ENCODE peak calls at places on chromosome 16, in nine cellular contexts. G is testis; X is esophagus squamous epithelium; K is cardiac fibroblast; H is fibroblast of pulmonary artery; Q is CD8-positive, alpha-beta T cell; C is thoracic aorta; O is bronchial epithelial cell; A is left ventricle myocardium inferior. P is an unnamed sample.

GRCh38 chr16:22219389-22220075 is 13.5 kb downstream of the EEF2K start:
- DNase-seq in C (no peak), O (no peak), Q (no peak), K (no peak), H (no peak), A (no peak), X (no peak), G (no peak), P (no peak)

GRCh38 chr16:83717814-83718213 is 90.0 kb upstream of the HSBP1 start:
- DNase-seq in O (no peak), A (no peak), H (peak; percentile 58), C (no peak), G (no peak), Q (no peak), X (no peak), K (peak; percentile 16), P (no peak)

GRCh38 chr16:79843631-79844043 is 243.1 kb upstream of the MAF start:
- DNase-seq in G (no peak), C (no peak), K (no peak), A (no peak), O (peak; percentile 46), X (no peak), Q (no peak), H (no peak), P (peak; percentile 27)

GRCh38 chr16:67843343-67843765 is 1.2 kb downstream of the THAP11 start:
- DNase-seq in H (no peak), C (no peak), G (no peak), Q (no peak), A (no peak), X (no peak), K (no peak), O (no peak), P (no peak)

GRCh38 chr16:67563708-67564468 is 1.6 kb downstream of the CTCF start:
- DNase-seq in A (no peak), Q (no peak), X (no peak), G (no peak), K (peak; percentile 82), H (peak; percentile 83), O (peak; percentile 83), C (no peak), P (peak; percentile 59)

GRCh38 chr16:48687421-48688038 is 77.5 kb upstream of the N4BP1 start:
- DNase-seq in G (peak; percentile 70), O (peak; percentile 62), Q (no peak), K (peak; percentile 78), X (no peak), A (peak; percentile 32), C (no peak), H (peak; percentile 80), P (peak; percentile 74)

GRCh38 chr16:30112197-30113030 is 923 bp downstream of the GDPD3 start:
- DNase-seq in K (peak; percentile 75), X (no peak), G (peak; percentile 53), C (no peak), H (peak; percentile 68), O (no peak), Q (peak; percentile 47), A (peak; percentile 62), P (peak; percentile 82)

GRCh38 chr16:68417711-68418301 is 30.5 kb downstream of the SMPD3 start:
- DNase-seq in A (no peak), C (no peak), X (no peak), O (peak; percentile 80), G (no peak), Q (peak; percentile 87), K (no peak), H (no peak), P (peak; percentile 87)

GRCh38 chr16:88883117-88883895 is 16.8 kb upstream of the PABPN1L start:
- DNase-seq in G (no peak), X (no peak), A (no peak), H (no peak), C (no peak), K (no peak), Q (no peak), O (no peak), P (no peak)

GRCh38 chr16:88883946-88884345 is 17.5 kb upstream of the PABPN1L start:
- DNase-seq in X (no peak), A (no peak), H (no peak), Q (no peak), K (no peak), G (no peak), O (no peak), C (no peak), P (no peak)

GRCh38 chr16:88881675-88882357 is 15.4 kb upstream of the PABPN1L start:
- DNase-seq in K (no peak), O (no peak), Q (no peak), A (no peak), C (no peak), X (no peak), H (no peak), G (no peak), P (no peak)

GRCh38 chr16:88881090-88881580 is 14.7 kb upstream of the PABPN1L start:
- DNase-seq in K (no peak), G (no peak), Q (no peak), A (no peak), O (no peak), H (no peak), X (no peak), C (no peak), P (no peak)

DNA sequence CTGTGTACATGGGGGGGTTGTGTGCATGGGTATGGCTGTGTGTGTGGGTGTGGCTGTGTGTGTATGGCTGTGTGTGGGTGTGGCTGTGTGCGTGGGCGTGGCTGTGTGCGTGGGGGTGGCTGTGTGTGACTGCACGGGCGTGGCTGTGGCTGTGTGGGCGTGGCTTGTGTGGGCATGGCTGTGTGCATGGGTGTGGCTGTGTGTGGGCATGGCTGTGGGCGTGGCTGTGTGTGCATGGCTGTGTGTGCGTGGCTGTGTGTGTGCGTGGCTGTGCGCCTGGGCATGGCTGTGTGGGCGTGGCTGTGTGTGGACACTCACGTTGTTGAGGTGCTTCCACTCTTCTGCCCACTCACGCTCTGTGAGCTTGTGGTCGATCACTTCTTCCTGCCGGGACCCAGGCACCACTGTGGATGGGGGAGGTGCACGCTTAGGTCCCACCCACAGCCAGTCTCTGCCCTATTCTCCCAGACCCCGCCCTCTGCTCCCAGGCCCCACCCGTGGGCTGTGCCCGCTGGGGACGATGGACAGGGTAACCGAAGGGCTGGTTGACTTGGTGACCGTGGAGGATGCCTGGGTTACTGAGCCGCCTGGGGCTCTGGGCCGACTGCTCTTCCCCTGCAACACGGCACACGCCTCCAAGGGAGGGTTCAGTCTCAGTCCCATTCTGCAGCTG is 16.0 kb upstream of the PABPN1L start:
- DNase-seq in H (no peak), K (no peak), A (no peak), G (no peak), Q (no peak), O (no peak), X (no peak), C (no peak), P (peak; percentile 49)
- H3K4me3 ChIP-seq in H (no peak overlapping the region), K (no peak overlapping the region), A (no peak overlapping the region), G (no peak overlapping the region), Q (no peak overlapping the region), O (no peak overlapping the region), X (no peak overlapping the region), C (no peak overlapping the region), P (no peak overlapping the region)

GRCh38 chr16:50386139-50386538 is 17.4 kb upstream of the BRD7 start:
- DNase-seq in A (no peak), Q (no peak), H (no peak), K (no peak), G (no peak), C (no peak), O (no peak), X (no peak), P (no peak)

GRCh38 chr16:50378417-50378816 is 9.6 kb upstream of the BRD7 start:
- DNase-seq in A (no peak), H (no peak), X (no peak), G (no peak), O (no peak), K (no peak), C (no peak), Q (no peak), P (no peak)

GRCh38 chr16:50384500-50385122 is 15.8 kb upstream of the BRD7 start:
- DNase-seq in O (no peak), K (no peak), G (no peak), X (no peak), Q (no peak), H (no peak), C (no peak), A (no peak), P (no peak)

GRCh38 chr16:50376997-50377396 is 8.2 kb upstream of the BRD7 start:
- DNase-seq in K (peak; percentile 13), X (no peak), G (no peak), O (no peak), H (no peak), A (no peak), Q (no peak), C (no peak), P (no peak)

GRCh38 chr16:50381679-50382440 is 13.1 kb upstream of the BRD7 start:
- DNase-seq in O (no peak), A (no peak), Q (no peak), C (no peak), K (no peak), H (no peak), X (no peak), G (no peak), P (peak; percentile 52)
- TF ChIP-seq CTCF in O (no peak), A (no peak), Q (no peak), C (no peak), K (peak; percentile 15), H (peak; percentile 0), X (no peak), G (no peak), P (peak; percentile 32)

GRCh38 chr16:671353-672131 is 3.6 kb downstream of the RHOT2 start:
- DNase-seq in C (no peak), A (no peak), H (no peak), O (no peak), Q (no peak), G (no peak), X (no peak), K (no peak), P (no peak)

GRCh38 chr16:673399-673991 is 2.0 kb upstream of the RHBDL1 start:
- DNase-seq in C (no peak), H (no peak), O (no peak), K (no peak), A (no peak), Q (no peak), G (no peak), X (no peak), P (no peak)

GRCh38 chr16:670485-671352 is 2.8 kb downstream of the RHOT2 start:
- DNase-seq in O (no peak), C (no peak), K (no peak), X (no peak), A (no peak), Q (no peak), H (no peak), G (no peak), P (no peak)

GRCh38 chr16:672851-673250 is 2.6 kb upstream of the RHBDL1 start:
- DNase-seq in C (no peak), K (no peak), X (no peak), A (no peak), Q (no peak), O (no peak), G (no peak), H (no peak), P (no peak)

DNA sequence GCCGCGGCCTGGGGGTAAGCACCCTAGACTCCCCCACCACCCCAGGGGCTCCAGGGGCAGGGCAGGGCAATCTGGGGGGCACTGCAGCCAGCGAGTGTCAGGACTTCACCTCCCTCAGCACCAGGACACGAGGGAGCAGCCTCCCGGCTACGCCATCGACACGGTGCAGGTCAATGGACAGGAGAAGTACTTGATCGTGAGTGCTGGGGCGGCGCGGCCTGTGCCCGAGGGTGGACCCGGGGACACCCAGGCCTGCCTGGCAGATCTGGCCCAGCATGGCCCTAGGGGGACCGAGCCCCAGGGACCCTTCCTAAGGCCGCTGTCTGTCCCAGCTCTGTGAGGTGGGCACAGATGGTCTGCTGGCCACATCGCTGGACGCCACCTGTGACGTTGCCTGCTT is 3.1 kb upstream of the RHBDL1 start:
- DNase-seq in Q (no peak), C (no peak), K (no peak), O (no peak), X (no peak), G (no peak), A (no peak), H (no peak), P (no peak)
- H3K4me3 ChIP-seq in Q (no peak overlapping the region), C (no peak overlapping the region), K (no peak overlapping the region), O (no peak overlapping the region), X (no peak overlapping the region), G (no peak overlapping the region), A (no peak overlapping the region), H (no peak overlapping the region), P (no peak overlapping the region)

GRCh38 chr16:52581530-52581929 is 34.6 kb upstream of the TOX3 start:
- DNase-seq in G (no peak), O (no peak), Q (no peak), A (no peak), C (no peak), K (no peak), X (no peak), H (no peak), P (no peak)
- TF ChIP-seq CTCF in G (no peak), O (peak; percentile 38), Q (no peak), A (no peak), C (no peak), K (no peak), X (no peak), H (no peak), P (peak; percentile 29)

P was measured in GM12865.